ENCODE peak calls at places on chromosomes 3 and 15, in nine cellular contexts. A, H, W, Y, Z, J, U, X and O are unnamed samples.

GRCh38 chr3:152629363-152630122 is 205.4 kb upstream of the P2RY1 start:
- DNase-seq in A (no peak), W (no peak), H (no peak), J (no peak), X (no peak), Y (no peak), Z (no peak), U (no peak), O (no peak)

GRCh38 chr15:68386587-68387287 is 45.2 kb downstream of the ITGA11 start:
- DNase-seq in A (no peak), H (no peak), W (peak), U (no peak), Z (peak), J (peak), Y (no peak), X (no peak), O (no peak)

GRCh38 chr3:170542704-170543103 is 43.2 kb downstream of the SLC7A14 start:
- DNase-seq in J (no peak), W (no peak), A (no peak), Z (no peak), H (no peak), X (no peak), U (no peak), Y (no peak), O (no peak)

GRCh38 chr3:24471480-24471879 is 23.2 kb downstream of the THRB start:
- DNase-seq in H (no peak), X (no peak), W (no peak), U (no peak), Y (no peak), A (no peak), Z (no peak), J (no peak), O (no peak)

GRCh38 chr15:63041982-63042878 is at the start of gene TPM1:
- DNase-seq in Y (no peak), H (peak), Z (peak), A (no peak), X (no peak), J (no peak), W (peak), U (peak), O (peak)

GRCh38 chr3:194976049-194976451 is 290.4 kb downstream of the FAM43A start:
- DNase-seq in A (no peak), Z (peak), H (no peak), W (no peak), X (no peak), J (no peak), Y (no peak), U (no peak), O (peak)

GRCh38 chr3:168051579-168052183 is 44.0 kb downstream of the GOLIM4 start:
- DNase-seq in J (no peak), X (no peak), W (no peak), Y (no peak), Z (no peak), A (no peak), U (no peak), H (no peak), O (no peak)

GRCh38 chr3:153080778-153081240 is 81.2 kb upstream of the RAP2B start:
- DNase-seq in Z (no peak), J (no peak), H (no peak), Y (no peak), A (no peak), U (no peak), X (no peak), W (no peak), O (no peak)

GRCh38 chr3:152149832-152150231 is 118.9 kb upstream of the MBNL1 start:
- DNase-seq in W (no peak), U (no peak), J (no peak), Y (no peak), A (no peak), X (no peak), Z (no peak), H (no peak), O (no peak)

GRCh38 chr15:47887181-47887580 is 169.9 kb downstream of the SEMA6D start:
- DNase-seq in Z (no peak), Y (no peak), J (no peak), W (no peak), A (no peak), U (no peak), X (no peak), H (no peak), O (no peak)

GRCh38 chr3:50971487-50971924 is 296.8 kb downstream of the DOCK3 start:
- DNase-seq in X (peak), Y (peak), U (peak), H (peak), Z (no peak), A (peak), J (peak), W (no peak), O (no peak)

GRCh38 chr3:174397848-174398247 is 461.3 kb upstream of the NAALADL2 start:
- DNase-seq in J (no peak), H (no peak), X (no peak), W (no peak), Z (no peak), Y (no peak), A (no peak), U (peak), O (no peak)